ENCODE peak calls at places on chromosomes 12 and 14, in ten cellular contexts. Y, A, J, H, E, Z, L, V, Q and G are unnamed samples.

GRCh38 chr12:64456119-64456518 is 4.2 kb downstream of the TBK1 start:
- DNase-seq in Z (no peak), H (no peak), Q (no peak), A (no peak), E (no peak), L (no peak), Y (no peak), V (no peak), J (no peak), G (no peak)

GRCh38 chr12:46886541-46887041 is 60.8 kb upstream of the SLC38A4 start:
- DNase-seq in Z (peak), A (no peak), Q (peak), V (no peak), L (no peak), Y (no peak), H (no peak), E (no peak), J (no peak), G (no peak)

GRCh38 chr14:68813318-68813838 is 20.5 kb upstream of the ZFP36L1 start:
- DNase-seq in V (no peak), H (no peak), E (no peak), Y (no peak), Z (no peak), J (no peak), Q (no peak), A (no peak), L (no peak), G (no peak)

GRCh38 chr14:82414853-82415539 is 881.3 kb upstream of the SEL1L start:
- DNase-seq in Z (no peak), J (no peak), Y (no peak), A (no peak), L (no peak), V (no peak), H (no peak), E (no peak), Q (no peak), G (no peak)

GRCh38 chr12:111209779-111210178 is 159.1 kb downstream of the PHETA1 start:
- DNase-seq in L (no peak), Q (no peak), Z (no peak), J (no peak), E (no peak), A (no peak), V (no peak), H (no peak), Y (no peak), G (no peak)

GRCh38 chr12:109595321-109595902 is 21.8 kb downstream of the MVK start:
- DNase-seq in Y (no peak), Z (no peak), V (no peak), H (no peak), J (no peak), A (no peak), E (no peak), L (no peak), Q (no peak), G (no peak)

GRCh38 chr12:67091678-67092077 is 177.5 kb upstream of the CAND1 start:
- DNase-seq in V (no peak), J (no peak), Q (no peak), H (no peak), A (no peak), L (no peak), Y (no peak), Z (no peak), E (no peak), G (no peak)

GRCh38 chr14:102928412-102929348 is 6.2 kb downstream of the AMN start:
- DNase-seq in A (no peak), J (peak), L (peak), Y (peak), E (peak), Q (no peak), V (peak), H (peak), Z (no peak), G (peak)

GRCh38 chr14:91058017-91058675 is 2.3 kb downstream of the RPS6KA5 start:
- DNase-seq in V (no peak), H (no peak), A (no peak), L (no peak), Z (peak), Q (peak), J (no peak), Y (no peak), E (no peak), G (no peak)

GRCh38 chr12:32290411-32290810 is 108.9 kb upstream of the FGD4 start:
- DNase-seq in V (no peak), L (no peak), J (no peak), Q (no peak), A (peak), Z (peak), E (no peak), Y (peak), H (no peak), G (no peak)

GRCh38 chr12:45644521-45644920 is 85.0 kb upstream of the ARID2 start:
- DNase-seq in A (no peak), Q (no peak), V (no peak), E (no peak), J (peak), L (no peak), Z (peak), Y (peak), H (no peak), G (no peak)

GRCh38 chr12:106760184-106760531 is 14.3 kb upstream of the RIC8B start:
- DNase-seq in Q (no peak), L (peak), H (no peak), Z (peak), E (no peak), J (no peak), V (peak), A (no peak), Y (no peak), G (peak)

GRCh38 chr12:25648460-25648859 is 95.4 kb upstream of the LMNTD1 start:
- DNase-seq in L (peak), Y (peak), V (no peak), H (peak), Z (peak), Q (peak), A (no peak), E (no peak), J (peak), G (no peak)

GRCh38 chr12:25236626-25237025 is 14.1 kb downstream of the KRAS start:
- DNase-seq in Y (no peak), H (no peak), L (no peak), E (no peak), J (no peak), V (no peak), A (no peak), Z (no peak), Q (no peak), G (no peak)

GRCh38 chr14:50173891-50174290 is 57.5 kb downstream of the SOS2 start:
- DNase-seq in V (no peak), H (no peak), Z (peak), E (no peak), Q (no peak), J (no peak), A (no peak), L (no peak), Y (no peak), G (no peak)

GRCh38 chr12:94997726-94998125 is 5.8 kb downstream of the NDUFA12 start:
- DNase-seq in V (no peak), Z (no peak), Y (no peak), L (no peak), J (no peak), E (no peak), A (no peak), Q (no peak), H (no peak), G (no peak)

GRCh38 chr12:8027856-8028255 is 4.7 kb upstream of the FOXJ2 start:
- DNase-seq in L (no peak), Q (no peak), Z (no peak), H (no peak), Y (no peak), E (no peak), V (no peak), A (no peak), J (no peak), G (no peak)

GRCh38 chr12:102169922-102170698 is 27.5 kb downstream of the PMCH start:
- DNase-seq in Y (peak), H (peak), J (no peak), E (no peak), Q (peak), V (peak), L (no peak), A (no peak), Z (peak), G (no peak)

GRCh38 chr12:104181313-104181712 is 34.3 kb upstream of the TXNRD1 start:
- DNase-seq in Q (no peak), H (no peak), Y (peak), Z (peak), E (no peak), J (no peak), L (no peak), V (no peak), A (no peak), G (no peak)

GRCh38 chr14:102325791-102326345 is 6.3 kb downstream of the ZNF839 start:
- DNase-seq in J (no peak), E (no peak), L (no peak), Q (no peak), H (no peak), V (no peak), A (no peak), Y (no peak), Z (no peak), G (no peak)

GRCh38 chr14:65190312-65190711 is 88.0 kb upstream of the MAX start:
- DNase-seq in L (no peak), Z (no peak), V (no peak), H (no peak), E (no peak), Q (no peak), Y (no peak), J (no peak), A (no peak), G (no peak)

GRCh38 chr14:60506985-60507829 is 1.7 kb upstream of the SIX6 start:
- DNase-seq in L (no peak), A (no peak), V (no peak), E (no peak), Z (no peak), Q (no peak), J (no peak), Y (no peak), H (no peak), G (no peak)

GRCh38 chr14:59202031-59202430 is 13.6 kb downstream of the DAAM1 start:
- DNase-seq in Z (no peak), E (no peak), L (no peak), Q (no peak), V (no peak), A (no peak), Y (no peak), H (no peak), J (no peak), G (no peak)

GRCh38 chr12:9646794-9647622 is 22.5 kb upstream of the CLEC2D start:
- DNase-seq in L (no peak), J (no peak), V (no peak), H (no peak), A (no peak), Y (peak), Z (peak), E (no peak), Q (peak), G (no peak)